ENCODE peak calls at places on chromosomes 4 and X, in nine cellular contexts. J is psoas muscle; X is pancreas; Q is adipocyte; W is A549; H is CD4-positive, CD25-positive, alpha-beta regulatory T cell; F is right lobe of liver; A is kidney; M is CD8-positive, alpha-beta memory T cell. S is an unnamed sample.

GRCh38 chr4:114093221-114093715 is 113.8 kb upstream of the ARSJ start:
- DNase-seq in H (no peak), J (no peak), A (no peak), W (no peak), F (no peak), Q (peak; percentile 34), X (no peak), M (no peak), S (no peak)

GRCh38 chr4:172851534-172851933 is 317.1 kb upstream of the GALNT7 start:
- DNase-seq in X (no peak), Q (no peak), W (no peak), J (no peak), H (no peak), F (no peak), M (no peak), A (no peak), S (no peak)

GRCh38 chr4:26076000-26076587 is 162.1 kb downstream of the SMIM20 start:
- DNase-seq in A (no peak), Q (peak; percentile 22), X (no peak), M (no peak), H (peak; percentile 72), F (no peak), J (no peak), W (no peak), S (no peak)

GRCh38 chr4:115334736-115335411 is 221.5 kb upstream of the NDST4 start:
- DNase-seq in W (no peak), F (no peak), M (no peak), Q (no peak), A (no peak), H (no peak), X (no peak), J (no peak), S (no peak)

GRCh38 chr4:51872283-51872997 is 29.5 kb downstream of the DCUN1D4 start:
- DNase-seq in W (no peak), X (no peak), J (no peak), A (no peak), F (no peak), Q (no peak), H (no peak), M (no peak), S (no peak)

GRCh38 chr4:177367336-177367735 is 57.7 kb downstream of the NEIL3 start:
- DNase-seq in X (no peak), M (no peak), A (no peak), J (no peak), H (peak; percentile 41), Q (no peak), F (no peak), W (no peak), S (no peak)

GRCh38 chrX:118872102-118872566 is 48.5 kb downstream of the ZCCHC12 start:
- DNase-seq in M (no peak), W (no peak), F (no peak), Q (peak; percentile 8), X (peak; percentile 30), A (no peak), J (no peak), H (no peak), S (no peak)

GRCh38 chr4:89915151-89915550 is 20.5 kb downstream of the MMRN1 start:
- DNase-seq in A (no peak), Q (peak; percentile 21), F (no peak), X (no peak), J (no peak), M (no peak), H (no peak), W (no peak), S (no peak)

GRCh38 chrX:437636-438390 is 51.1 kb upstream of the PPP2R3B start:
- DNase-seq in M (no peak), H (peak; percentile 6), Q (no peak), X (no peak), A (peak; percentile 53), F (no peak), W (no peak), J (no peak), S (no peak)

GRCh38 chr4:161121451-161121850 is 1042.3 kb downstream of the FSTL5 start:
- DNase-seq in A (no peak), J (no peak), F (no peak), Q (no peak), H (no peak), W (no peak), M (no peak), X (no peak), S (no peak)

GRCh38 chr4:145524535-145524934 is 42.9 kb downstream of the SMAD1 start:
- DNase-seq in H (no peak), F (no peak), J (no peak), X (no peak), M (no peak), A (no peak), W (no peak), Q (no peak), S (no peak)

GRCh38 chrX:131763674-131764073 is 219.8 kb downstream of the OR13H1 start:
- DNase-seq in J (peak; percentile 58), M (no peak), W (peak; percentile 69), F (no peak), X (peak; percentile 68), A (no peak), H (peak; percentile 93), Q (peak; percentile 61), S (no peak)

GRCh38 chrX:132480581-132481203 is 8.1 kb downstream of the MBNL3 start:
- DNase-seq in Q (peak; percentile 59), H (peak; percentile 77), M (peak; percentile 60), J (peak; percentile 11), A (no peak), X (no peak), F (peak; percentile 73), W (no peak), S (no peak)

DNA sequence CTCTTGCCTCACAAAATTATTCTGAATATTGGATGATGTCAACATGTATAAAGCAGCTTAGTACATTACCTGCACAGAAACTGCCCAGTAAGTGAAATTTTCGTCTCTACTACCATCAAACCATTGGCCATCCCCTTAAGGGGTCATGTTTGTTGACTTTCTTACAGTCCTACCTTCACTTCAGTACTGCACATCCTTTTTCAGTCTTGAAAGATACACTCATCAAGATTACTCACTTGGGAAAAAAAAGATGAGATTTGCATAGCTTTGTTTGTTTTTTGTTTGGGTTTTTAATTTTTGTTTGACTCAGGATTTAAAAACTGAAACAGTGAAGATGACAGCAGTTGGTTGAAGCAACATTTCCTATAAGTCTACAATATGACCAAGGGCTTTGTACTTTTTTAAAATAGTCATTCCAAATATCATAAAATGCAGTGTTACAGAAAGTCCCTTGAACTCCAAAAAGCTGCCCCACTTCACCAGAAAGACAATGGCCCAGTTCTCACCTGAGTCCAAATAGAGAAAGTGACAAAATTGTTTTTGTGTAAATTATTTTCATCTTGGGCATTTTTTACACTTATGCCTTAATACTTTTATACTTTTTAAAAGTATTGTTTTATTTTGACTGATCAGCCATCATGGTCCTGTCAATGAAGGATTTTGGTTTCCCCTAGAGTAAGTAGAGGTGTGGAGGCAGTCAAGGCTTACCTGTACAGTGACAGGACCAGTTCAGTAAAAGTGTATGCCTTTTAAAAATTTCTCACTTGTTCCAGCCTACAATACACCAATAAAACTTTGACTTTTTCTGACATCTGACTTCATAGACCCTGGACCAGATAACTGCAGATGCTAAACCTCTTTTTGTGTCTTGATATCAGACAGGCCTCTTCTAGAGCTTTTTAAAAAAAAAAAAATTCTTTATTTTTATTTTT is 59.7 kb upstream of the EDA2R start:
- DNase-seq in M (no peak), Q (no peak), H (no peak), W (no peak), J (no peak), A (no peak), X (no peak), F (no peak), S (no peak)
- H3K9me3 ChIP-seq in M (no peaks in the 10 kb centered on the region), Q (peaks cover 2% of the 10 kb centered on the region), H (no peaks in the 10 kb centered on the region), W (no peaks in the 10 kb centered on the region), J (peaks cover 4% of the 10 kb centered on the region), A (no peaks in the 10 kb centered on the region), X (no peaks in the 10 kb centered on the region), F (no peaks in the 10 kb centered on the region), S (no peaks in the 10 kb centered on the region)

GRCh38 chr4:12265554-12265953 is 836.9 kb upstream of the HS3ST1 start:
- DNase-seq in F (no peak), M (no peak), Q (no peak), A (no peak), H (no peak), W (no peak), J (no peak), X (no peak), S (no peak)

DNA sequence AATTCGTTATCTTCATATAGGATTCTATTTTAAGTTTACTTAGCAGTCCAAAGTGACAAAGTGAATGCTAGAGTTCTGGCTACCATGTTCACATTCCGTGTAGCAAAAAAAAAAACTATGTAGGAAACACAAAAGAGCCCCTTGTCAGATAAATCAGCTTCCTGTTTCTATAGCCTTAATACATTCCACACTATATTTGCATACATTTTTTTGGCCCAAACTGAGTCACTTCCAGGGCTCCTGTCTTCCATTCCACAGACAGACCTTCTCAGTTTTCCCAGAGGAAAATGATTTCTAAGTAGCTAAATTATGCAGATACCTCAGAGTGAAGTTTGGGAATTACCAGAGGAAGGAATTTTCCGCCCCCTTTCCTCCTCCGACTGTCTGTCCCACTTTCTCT is 841.9 kb upstream of the HS3ST1 start:
- DNase-seq in J (no peak), M (no peak), Q (no peak), W (no peak), X (no peak), H (no peak), F (no peak), A (no peak), S (no peak)
- H3K9me3 ChIP-seq in J (no peaks in the 10 kb centered on the region), M (no peaks in the 10 kb centered on the region), Q (peaks cover 4% of the 10 kb centered on the region), W (no peaks in the 10 kb centered on the region), X (no peaks in the 10 kb centered on the region), H (no peaks in the 10 kb centered on the region), F (no peaks in the 10 kb centered on the region), A (no peaks in the 10 kb centered on the region), S (no peaks in the 10 kb centered on the region)

GRCh38 chr4:76765473-76766183 is 132.3 kb downstream of the SOWAHB start:
- DNase-seq in W (no peak), Q (no peak), J (no peak), X (no peak), H (peak; percentile 7), M (no peak), F (no peak), A (no peak), S (no peak)
- H3K9me3 ChIP-seq in W (no peaks in the 10 kb centered on the region), Q (no peaks in the 10 kb centered on the region), J (no peaks in the 10 kb centered on the region), X (no peaks in the 10 kb centered on the region), H (no peaks in the 10 kb centered on the region), M (no peaks in the 10 kb centered on the region), F (no peaks in the 10 kb centered on the region), A (no peaks in the 10 kb centered on the region), S (no peaks in the 10 kb centered on the region)

GRCh38 chr4:97851115-97851514 is 292.2 kb downstream of the STPG2 start:
- DNase-seq in X (no peak), W (no peak), F (no peak), M (no peak), J (no peak), H (no peak), A (no peak), Q (no peak), S (no peak)
- H3K9me3 ChIP-seq in X (no peaks in the 10 kb centered on the region), W (no peaks in the 10 kb centered on the region), F (no peaks in the 10 kb centered on the region), M (no peaks in the 10 kb centered on the region), J (no peaks in the 10 kb centered on the region), H (peaks cover 2% of the 10 kb centered on the region), A (no peaks in the 10 kb centered on the region), Q (peaks cover 5% of the 10 kb centered on the region), S (no peaks in the 10 kb centered on the region)

DNA sequence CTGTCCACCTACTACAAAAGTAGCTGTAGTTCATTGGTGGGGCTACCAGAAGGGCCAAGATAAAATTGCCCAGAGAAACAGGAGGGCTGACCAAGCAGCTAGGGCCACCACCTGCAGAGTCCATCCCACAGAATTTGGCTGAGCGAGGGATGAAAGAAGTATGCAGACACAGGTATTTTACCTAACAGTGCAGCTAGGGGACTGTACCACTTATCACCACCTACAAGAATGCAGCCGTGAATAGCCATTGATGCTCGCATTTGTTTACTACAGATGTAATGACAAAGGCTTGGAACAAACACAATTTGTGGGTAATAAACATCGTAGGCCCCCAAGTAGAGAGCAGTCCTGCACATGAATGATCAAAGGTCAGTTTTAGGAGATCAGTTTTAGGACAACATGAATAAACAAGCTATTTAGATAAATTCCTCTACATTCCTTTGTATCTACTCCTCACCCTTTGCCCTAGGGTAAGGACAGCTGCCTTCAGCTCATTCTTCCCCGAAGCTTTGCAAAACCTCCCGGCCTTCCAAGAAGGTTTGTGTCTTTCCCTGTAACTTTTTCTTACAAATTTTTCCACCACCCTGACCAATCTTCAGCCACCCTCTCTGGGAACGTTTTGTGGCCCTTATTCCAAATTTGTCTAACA is 49.5 kb downstream of the ZNF718 start:
- DNase-seq in Q (no peak), A (no peak), H (no peak), J (no peak), M (no peak), W (no peak), X (no peak), F (no peak), S (no peak)
- H3K9me3 ChIP-seq in Q (peaks cover 87% of the 10 kb centered on the region), A (peaks cover 29% of the 10 kb centered on the region), H (peaks cover 76% of the 10 kb centered on the region), J (peaks cover 81% of the 10 kb centered on the region), M (peaks cover 31% of the 10 kb centered on the region), W (peaks cover 13% of the 10 kb centered on the region), X (no peaks in the 10 kb centered on the region), F (peaks cover 8% of the 10 kb centered on the region), S (peaks cover 43% of the 10 kb centered on the region)

S was measured in T-helper 17 cell.